ENCODE peak calls at places on chromosomes 4 and X, in six cellular contexts. One of them, this sample, is unnamed.

GRCh38 chr4:152997771-152998487 is 61.8 kb downstream of the FHDC1 start:
- DNase-seq in H9: no peak
- DNase-seq in mesendoderm: no peak
- DNase-seq in IMR-90: peak
- DNase-seq in mesenchymal stem cell: no peak
- DNase-seq in H1: no peak
- DNase-seq in this sample: no peak

GRCh38 chr4:47213971-47214370 is 182.6 kb downstream of the GABRB1 start:
- DNase-seq in H9: no peak
- DNase-seq in mesendoderm: no peak
- DNase-seq in IMR-90: peak
- DNase-seq in mesenchymal stem cell: peak
- DNase-seq in H1: no peak
- DNase-seq in this sample: no peak

GRCh38 chr4:20544645-20545044 is 155.6 kb upstream of the PACRGL start:
- DNase-seq in H9: no peak
- DNase-seq in mesendoderm: peak
- DNase-seq in IMR-90: peak
- DNase-seq in mesenchymal stem cell: peak
- DNase-seq in H1: no peak
- DNase-seq in this sample: peak

GRCh38 chrX:133337250-133337649 is 78.0 kb downstream of the GPC4 start:
- DNase-seq in H9: no peak
- DNase-seq in mesendoderm: no peak
- DNase-seq in IMR-90: no peak
- DNase-seq in mesenchymal stem cell: no peak
- DNase-seq in H1: no peak
- DNase-seq in this sample: no peak

GRCh38 chr4:8233672-8234484 is 34.8 kb downstream of the SH3TC1 start:
- DNase-seq in H9: no peak
- DNase-seq in mesendoderm: no peak
- DNase-seq in IMR-90: no peak
- DNase-seq in mesenchymal stem cell: no peak
- DNase-seq in H1: no peak
- DNase-seq in this sample: no peak

GRCh38 chr4:107270614-107271013 is 234.5 kb upstream of the DKK2 start:
- DNase-seq in H9: no peak
- DNase-seq in mesendoderm: no peak
- DNase-seq in IMR-90: no peak
- DNase-seq in mesenchymal stem cell: no peak
- DNase-seq in H1: no peak
- DNase-seq in this sample: no peak

GRCh38 chr4:151315212-151315886 is 10.1 kb downstream of the SH3D19 start:
- DNase-seq in H9: no peak
- DNase-seq in mesendoderm: no peak
- DNase-seq in IMR-90: no peak
- DNase-seq in mesenchymal stem cell: no peak
- DNase-seq in H1: no peak
- DNase-seq in this sample: no peak

GRCh38 chr4:185576314-185576713 is 41.0 kb upstream of the PDLIM3 start:
- DNase-seq in H9: no peak
- DNase-seq in mesendoderm: no peak
- DNase-seq in IMR-90: no peak
- DNase-seq in mesenchymal stem cell: no peak
- DNase-seq in H1: no peak
- DNase-seq in this sample: no peak

GRCh38 chr4:15436515-15436914 is 8.7 kb downstream of the C1QTNF7 start:
- DNase-seq in H9: no peak
- DNase-seq in mesendoderm: no peak
- DNase-seq in IMR-90: peak
- DNase-seq in mesenchymal stem cell: peak
- DNase-seq in H1: no peak
- DNase-seq in this sample: no peak

GRCh38 chrX:74537011-74537390 is 77.4 kb downstream of the RLIM start:
- DNase-seq in H9: peak
- DNase-seq in mesendoderm: peak
- DNase-seq in IMR-90: peak
- DNase-seq in mesenchymal stem cell: no peak
- DNase-seq in H1: no peak
- DNase-seq in this sample: no peak

GRCh38 chr4:123505457-123506310 is 109.1 kb downstream of the SPRY1 start:
- DNase-seq in H9: peak
- DNase-seq in mesendoderm: peak
- DNase-seq in IMR-90: peak
- DNase-seq in mesenchymal stem cell: peak
- DNase-seq in H1: peak
- DNase-seq in this sample: peak

GRCh38 chr4:84632092-84632491 is 49.2 kb downstream of the CDS1 start:
- DNase-seq in H9: no peak
- DNase-seq in mesendoderm: no peak
- DNase-seq in IMR-90: peak
- DNase-seq in mesenchymal stem cell: peak
- DNase-seq in H1: no peak
- DNase-seq in this sample: no peak

GRCh38 chr4:140049924-140050681 is 103.9 kb downstream of the MAML3 start:
- DNase-seq in H9: peak
- DNase-seq in mesendoderm: peak
- DNase-seq in IMR-90: peak
- DNase-seq in mesenchymal stem cell: no peak
- DNase-seq in H1: no peak
- DNase-seq in this sample: no peak

GRCh38 chr4:22739933-22740332 is 47.2 kb downstream of the GBA3 start:
- DNase-seq in H9: no peak
- DNase-seq in mesendoderm: no peak
- DNase-seq in IMR-90: no peak
- DNase-seq in mesenchymal stem cell: no peak
- DNase-seq in H1: no peak
- DNase-seq in this sample: no peak

GRCh38 chrX:107718156-107718621 is 57.4 kb downstream of the TSC22D3 start:
- DNase-seq in H9: peak
- DNase-seq in mesendoderm: peak
- DNase-seq in IMR-90: peak
- DNase-seq in mesenchymal stem cell: peak
- DNase-seq in H1: no peak
- DNase-seq in this sample: peak

GRCh38 chrX:117839544-117839943 is 277.1 kb downstream of the KLHL13 start:
- DNase-seq in H9: peak
- DNase-seq in mesendoderm: peak
- DNase-seq in IMR-90: no peak
- DNase-seq in mesenchymal stem cell: no peak
- DNase-seq in H1: no peak
- DNase-seq in this sample: no peak

GRCh38 chr4:52982246-52982950 is 120.3 kb downstream of the RASL11B start:
- DNase-seq in H9: no peak
- DNase-seq in mesendoderm: peak
- DNase-seq in IMR-90: peak
- DNase-seq in mesenchymal stem cell: peak
- DNase-seq in H1: no peak
- DNase-seq in this sample: peak

GRCh38 chr4:184932343-184932742 is 85.9 kb upstream of the HELT start:
- DNase-seq in H9: no peak
- DNase-seq in mesendoderm: peak
- DNase-seq in IMR-90: no peak
- DNase-seq in mesenchymal stem cell: no peak
- DNase-seq in H1: no peak
- DNase-seq in this sample: no peak

GRCh38 chr4:149914521-149915115 is 99.0 kb upstream of the IQCM start:
- DNase-seq in H9: peak
- DNase-seq in mesendoderm: peak
- DNase-seq in IMR-90: peak
- DNase-seq in mesenchymal stem cell: peak
- DNase-seq in H1: no peak
- DNase-seq in this sample: peak

GRCh38 chr4:91288702-91289311 is 1015.0 kb upstream of the GRID2 start:
- DNase-seq in H9: no peak
- DNase-seq in mesendoderm: no peak
- DNase-seq in IMR-90: no peak
- DNase-seq in mesenchymal stem cell: no peak
- DNase-seq in H1: no peak
- DNase-seq in this sample: no peak

GRCh38 chr4:3257691-3258482 is 8.9 kb downstream of the MSANTD1 start:
- DNase-seq in H9: peak
- DNase-seq in mesendoderm: no peak
- DNase-seq in IMR-90: peak
- DNase-seq in mesenchymal stem cell: peak
- DNase-seq in H1: no peak
- DNase-seq in this sample: no peak

GRCh38 chrX:48794993-48795501 is 6.8 kb upstream of the HDAC6 start:
- DNase-seq in H9: no peak
- DNase-seq in mesendoderm: peak
- DNase-seq in IMR-90: peak
- DNase-seq in mesenchymal stem cell: peak
- DNase-seq in H1: no peak
- DNase-seq in this sample: no peak

GRCh38 chr4:39259571-39260330 is 77.4 kb downstream of the WDR19 start:
- DNase-seq in H9: no peak
- DNase-seq in mesendoderm: no peak
- DNase-seq in IMR-90: peak
- DNase-seq in mesenchymal stem cell: peak
- DNase-seq in H1: no peak
- DNase-seq in this sample: no peak

DNA sequence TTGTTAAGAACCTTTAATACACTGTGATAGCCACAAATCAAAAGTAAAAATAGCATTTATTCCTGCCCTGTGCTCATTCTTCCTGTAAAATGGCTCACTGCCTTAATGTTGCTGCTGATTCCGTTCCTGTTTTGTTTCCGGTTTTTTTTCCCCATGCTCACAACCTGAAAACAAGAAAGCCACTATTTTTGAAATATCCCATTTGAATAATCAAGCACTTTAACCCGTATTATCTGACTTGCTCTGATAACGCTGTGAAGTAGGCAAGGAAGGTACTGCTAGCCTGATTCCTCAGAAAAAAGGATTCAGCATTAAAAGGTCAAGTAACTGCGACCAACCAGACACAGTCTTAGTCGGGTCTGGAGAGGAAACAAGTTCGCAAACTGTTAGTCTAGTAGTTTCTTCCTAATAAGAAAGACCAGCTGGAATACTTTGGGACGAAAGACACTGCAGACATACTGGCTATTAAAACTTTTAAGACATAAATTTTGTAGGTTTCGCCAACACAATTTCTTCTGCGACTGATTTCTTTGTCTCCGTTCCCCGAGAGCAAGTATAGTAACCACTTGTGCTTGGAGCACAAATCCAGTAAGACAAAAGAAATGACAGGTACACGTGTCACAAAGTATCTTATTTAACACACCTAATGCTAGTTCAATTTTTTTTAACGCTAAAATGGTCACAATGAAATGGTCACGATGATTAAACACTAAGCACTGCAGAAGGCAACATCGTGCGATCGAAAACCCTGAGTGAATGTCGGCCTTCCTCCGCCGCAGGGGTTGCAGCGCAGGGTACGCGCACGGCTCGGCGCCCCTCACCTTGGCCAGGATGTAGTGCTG is 799 bp downstream of the COX18 start:
- DNase-seq in H9: no peak
- DNase-seq in mesendoderm: peak
- DNase-seq in IMR-90: peak
- DNase-seq in mesenchymal stem cell: peak
- DNase-seq in H1: no peak
- DNase-seq in this sample: no peak
- H2BK120ac ChIP-seq in H9: no peak
- H2BK120ac ChIP-seq in mesendoderm: no peak
- H2BK120ac ChIP-seq in IMR-90: peak
- H2BK120ac ChIP-seq in mesenchymal stem cell: no peak
- H2BK120ac ChIP-seq in H1: no peak
- H2BK120ac ChIP-seq in this sample: no peak

GRCh38 chr4:6971536-6972374 is 62.1 kb downstream of the TBC1D14 start:
- DNase-seq in H9: no peak
- DNase-seq in mesendoderm: no peak
- DNase-seq in IMR-90: no peak
- DNase-seq in mesenchymal stem cell: no peak
- DNase-seq in H1: no peak
- DNase-seq in this sample: no peak

GRCh38 chr4:6974138-6974848 is 64.7 kb downstream of the TBC1D14 start:
- DNase-seq in H9: peak
- DNase-seq in mesendoderm: peak
- DNase-seq in IMR-90: peak
- DNase-seq in mesenchymal stem cell: peak
- DNase-seq in H1: peak
- DNase-seq in this sample: peak

GRCh38 chr4:6972911-6973310 is 63.3 kb downstream of the TBC1D14 start:
- DNase-seq in H9: peak
- DNase-seq in mesendoderm: peak
- DNase-seq in IMR-90: peak
- DNase-seq in mesenchymal stem cell: peak
- DNase-seq in H1: no peak
- DNase-seq in this sample: no peak

GRCh38 chr4:6969826-6970800 is 60.5 kb downstream of the TBC1D14 start:
- DNase-seq in H9: no peak
- DNase-seq in mesendoderm: no peak
- DNase-seq in IMR-90: no peak
- DNase-seq in mesenchymal stem cell: no peak
- DNase-seq in H1: no peak
- DNase-seq in this sample: no peak

DNA sequence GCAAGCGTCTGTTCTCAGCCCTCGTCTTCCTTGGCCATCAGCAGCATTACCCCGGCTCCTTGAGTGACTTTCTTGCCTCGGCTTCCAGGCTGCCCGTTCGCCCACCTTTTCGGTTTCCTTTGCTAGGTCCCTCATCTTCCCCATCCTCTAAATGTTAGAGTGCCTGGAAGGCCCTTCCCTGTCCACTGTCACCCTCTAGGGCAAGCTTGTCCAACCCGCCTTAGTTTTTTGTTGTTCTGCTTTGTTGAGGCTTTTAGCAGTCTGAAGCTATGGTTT is 62.7 kb downstream of the TBC1D14 start:
- DNase-seq in H9: no peak
- DNase-seq in mesendoderm: no peak
- DNase-seq in IMR-90: no peak
- DNase-seq in mesenchymal stem cell: no peak
- DNase-seq in H1: no peak
- DNase-seq in this sample: no peak
- H3K18ac ChIP-seq in H9: peak
- H3K18ac ChIP-seq in mesendoderm: no peak
- H3K18ac ChIP-seq in IMR-90: no peak
- H3K18ac ChIP-seq in mesenchymal stem cell: no peak
- H3K18ac ChIP-seq in H1: peak
- H3K18ac ChIP-seq in this sample: peak

DNA sequence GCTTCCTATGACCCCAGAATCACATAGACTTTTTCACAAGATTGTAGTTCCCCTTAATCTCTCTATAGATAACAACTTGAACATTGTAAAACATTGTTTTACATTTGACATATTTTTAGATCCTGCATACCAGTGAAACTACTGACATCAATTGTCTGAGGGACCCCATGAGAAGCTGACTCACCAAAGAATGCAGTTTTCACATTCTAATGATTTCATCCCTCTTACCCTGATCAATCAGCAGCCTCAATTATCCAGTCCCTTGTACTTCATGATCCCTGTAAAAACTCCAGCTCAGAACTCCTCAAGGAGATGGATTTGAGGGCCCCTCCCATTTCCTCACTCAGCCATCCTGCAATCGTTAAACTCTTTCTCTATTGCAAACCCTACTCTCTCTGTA is 411.0 kb upstream of the NDST3 start:
- DNase-seq in H9: no peak
- DNase-seq in mesendoderm: peak
- DNase-seq in IMR-90: no peak
- DNase-seq in mesenchymal stem cell: peak
- DNase-seq in H1: no peak
- DNase-seq in this sample: no peak
- H2BK15ac ChIP-seq in H9: no peak
- H2BK15ac ChIP-seq in mesendoderm: no peak
- H2BK15ac ChIP-seq in IMR-90: no peak
- H2BK15ac ChIP-seq in mesenchymal stem cell: no peak
- H2BK15ac ChIP-seq in H1: no peak
- H2BK15ac ChIP-seq in this sample: no peak

GRCh38 chrX:153925739-153926593 is at the start of gene ARHGAP4:
- DNase-seq in H9: peak
- DNase-seq in mesendoderm: peak
- DNase-seq in IMR-90: no peak
- DNase-seq in mesenchymal stem cell: no peak
- DNase-seq in H1: no peak
- DNase-seq in this sample: no peak
- H2BK120ac ChIP-seq in H9: no peak
- H2BK120ac ChIP-seq in mesendoderm: no peak
- H2BK120ac ChIP-seq in IMR-90: no peak
- H2BK120ac ChIP-seq in mesenchymal stem cell: peak
- H2BK120ac ChIP-seq in H1: no peak
- H2BK120ac ChIP-seq in this sample: no peak